ENCODE peak calls at places on chromosomes 13 and 19, in four cellular contexts. One of them, this sample, is unnamed.

GRCh38 chr13:47841131-47841530 is 159.9 kb downstream of the SUCLA2 start:
- DNase-seq in PC-9: no peak
- DNase-seq in heart right ventricle: no peak
- DNase-seq in hepatocyte: no peak
- DNase-seq in this sample: no peak

GRCh38 chr13:35720690-35721554 is 244.4 kb upstream of the MAB21L1 start:
- DNase-seq in PC-9: peak
- DNase-seq in heart right ventricle: peak
- DNase-seq in hepatocyte: peak
- DNase-seq in this sample: peak

GRCh38 chr19:10228393-10228792 is 2.7 kb downstream of the S1PR2 start:
- DNase-seq in PC-9: no peak
- DNase-seq in heart right ventricle: no peak
- DNase-seq in hepatocyte: no peak
- DNase-seq in this sample: no peak

GRCh38 chr19:43799502-43800142 is 2.6 kb downstream of the LYPD5 start:
- DNase-seq in PC-9: peak
- DNase-seq in heart right ventricle: no peak
- DNase-seq in hepatocyte: peak
- DNase-seq in this sample: peak

GRCh38 chr13:71758823-71759222 is 108.2 kb downstream of the DACH1 start:
- DNase-seq in PC-9: no peak
- DNase-seq in heart right ventricle: no peak
- DNase-seq in hepatocyte: peak
- DNase-seq in this sample: peak

GRCh38 chr13:33610471-33611015 is 207.4 kb upstream of the RFC3 start:
- DNase-seq in PC-9: no peak
- DNase-seq in heart right ventricle: peak
- DNase-seq in hepatocyte: no peak
- DNase-seq in this sample: peak

GRCh38 chr13:33349996-33350826 is 64.7 kb upstream of the STARD13 start:
- DNase-seq in PC-9: peak
- DNase-seq in heart right ventricle: peak
- DNase-seq in hepatocyte: peak
- DNase-seq in this sample: peak

GRCh38 chr13:31056650-31057275 is 104.9 kb downstream of the HSPH1 start:
- DNase-seq in PC-9: no peak
- DNase-seq in heart right ventricle: no peak
- DNase-seq in hepatocyte: no peak
- DNase-seq in this sample: peak

GRCh38 chr19:18023596-18024212 is 15.7 kb downstream of the ARRDC2 start:
- DNase-seq in PC-9: no peak
- DNase-seq in heart right ventricle: peak
- DNase-seq in hepatocyte: no peak
- DNase-seq in this sample: no peak
- H3K4me3 ChIP-seq in PC-9: no peak
- H3K4me3 ChIP-seq in heart right ventricle: no peak
- H3K4me3 ChIP-seq in hepatocyte: no peak
- H3K4me3 ChIP-seq in this sample: no peak

DNA sequence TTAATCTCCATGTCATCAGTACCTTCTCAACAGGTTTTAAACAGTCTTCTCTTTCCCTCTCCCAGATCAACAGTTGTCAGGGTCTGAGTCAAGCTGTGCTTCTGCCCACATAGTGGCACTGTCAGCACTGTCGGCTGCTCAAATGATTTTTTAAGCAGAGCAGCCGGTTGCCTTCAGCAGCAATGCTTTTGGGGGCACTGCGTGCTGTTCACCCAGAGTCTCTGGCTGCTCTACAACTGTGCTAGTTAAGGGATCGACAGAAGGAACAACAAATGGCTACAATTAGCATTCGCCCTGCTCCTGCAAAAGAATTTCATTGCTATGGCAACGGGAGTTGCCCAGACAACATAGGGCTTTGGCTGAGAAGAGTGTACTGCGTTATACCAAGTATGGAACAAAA is 412.9 kb downstream of the DIAPH3 start:
- DNase-seq in PC-9: no peak
- DNase-seq in heart right ventricle: no peak
- DNase-seq in hepatocyte: peak
- DNase-seq in this sample: peak
- H3K4me3 ChIP-seq in PC-9: no peak
- H3K4me3 ChIP-seq in heart right ventricle: no peak
- H3K4me3 ChIP-seq in hepatocyte: no peak
- H3K4me3 ChIP-seq in this sample: peak

DNA sequence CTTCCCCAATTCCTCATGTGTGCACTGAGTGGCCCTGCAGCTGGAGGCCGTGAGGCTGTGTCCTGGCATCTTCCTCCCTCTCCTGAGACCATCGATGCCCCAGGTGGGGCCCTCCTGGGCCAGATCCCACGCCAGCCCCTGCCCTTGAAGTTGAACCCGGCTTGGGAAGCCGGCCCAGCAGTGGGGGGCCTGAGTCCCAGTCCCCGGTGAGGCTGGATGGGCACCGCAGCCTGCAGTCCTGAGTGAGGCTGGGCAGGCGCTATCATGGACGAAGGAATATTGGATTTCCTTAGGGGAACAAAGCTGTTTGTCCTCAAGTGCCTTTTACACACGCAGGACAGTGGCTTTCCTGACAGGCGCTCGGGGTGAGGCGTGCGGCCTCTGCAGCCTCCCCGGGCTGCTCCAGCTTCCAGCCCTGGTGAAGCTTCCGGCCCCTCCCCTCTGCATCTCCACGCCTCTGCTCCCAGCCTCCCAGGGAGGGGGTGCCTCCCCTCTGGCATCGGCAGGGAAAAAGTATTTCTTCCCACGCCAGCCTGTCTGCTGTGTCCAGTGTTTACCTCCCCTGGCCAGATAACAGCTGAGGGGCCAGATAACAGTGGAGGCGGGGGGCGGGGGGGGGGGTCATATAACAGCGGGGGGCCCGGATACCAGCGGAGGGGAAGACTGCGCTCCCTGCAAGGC is 159.5 kb downstream of the KDM4B start:
- DNase-seq in PC-9: no peak
- DNase-seq in heart right ventricle: peak
- DNase-seq in hepatocyte: peak
- DNase-seq in this sample: peak
- H3K4me3 ChIP-seq in PC-9: no peak
- H3K4me3 ChIP-seq in heart right ventricle: no peak
- H3K4me3 ChIP-seq in hepatocyte: no peak
- H3K4me3 ChIP-seq in this sample: no peak

GRCh38 chr19:1292419-1293151 is 6.9 kb downstream of the EFNA2 start:
- DNase-seq in PC-9: no peak
- DNase-seq in heart right ventricle: no peak
- DNase-seq in hepatocyte: no peak
- DNase-seq in this sample: no peak
- H3K4me3 ChIP-seq in PC-9: no peak
- H3K4me3 ChIP-seq in heart right ventricle: no peak
- H3K4me3 ChIP-seq in hepatocyte: no peak
- H3K4me3 ChIP-seq in this sample: no peak